ENCODE peak calls at places on chromosomes 3 and 15, in nine cellular contexts. One of them, this sample, is unnamed.
A peak's percentile ranks its signal among the peaks of the same experiment; 100 is the strongest.

GRCh38 chr3:14391033-14391432 is 11.4 kb upstream of the SLC6A6 start:
- DNase-seq in osteoblast: peak; percentile 89
- DNase-seq in BJ: peak; percentile 74
- DNase-seq in choroid plexus epithelial cell: peak; percentile 81
- DNase-seq in GM12865: no peak
- DNase-seq in fibroblast of mammary gland: peak; percentile 72
- DNase-seq in left ventricle myocardium inferior: peak; percentile 35
- DNase-seq in heart right ventricle: no peak
- DNase-seq in upper lobe of right lung: no peak
- DNase-seq in this sample: peak; percentile 57

GRCh38 chr15:74050127-74050526 is 32.2 kb downstream of the GOLGA6A start:
- DNase-seq in osteoblast: peak; percentile 60
- DNase-seq in BJ: no peak
- DNase-seq in choroid plexus epithelial cell: no peak
- DNase-seq in GM12865: no peak
- DNase-seq in fibroblast of mammary gland: no peak
- DNase-seq in left ventricle myocardium inferior: no peak
- DNase-seq in heart right ventricle: no peak
- DNase-seq in upper lobe of right lung: no peak
- DNase-seq in this sample: no peak

GRCh38 chr3:98710008-98710672 is 53.0 kb upstream of the ST3GAL6 start:
- DNase-seq in osteoblast: no peak
- DNase-seq in BJ: no peak
- DNase-seq in choroid plexus epithelial cell: no peak
- DNase-seq in GM12865: no peak
- DNase-seq in fibroblast of mammary gland: no peak
- DNase-seq in left ventricle myocardium inferior: no peak
- DNase-seq in heart right ventricle: peak; percentile 12
- DNase-seq in upper lobe of right lung: no peak
- DNase-seq in this sample: no peak

GRCh38 chr3:123749716-123750115 is 134.4 kb downstream of the MYLK start:
- DNase-seq in osteoblast: peak; percentile 79
- DNase-seq in BJ: peak; percentile 91
- DNase-seq in choroid plexus epithelial cell: peak; percentile 94
- DNase-seq in GM12865: no peak
- DNase-seq in fibroblast of mammary gland: peak; percentile 94
- DNase-seq in left ventricle myocardium inferior: no peak
- DNase-seq in heart right ventricle: no peak
- DNase-seq in upper lobe of right lung: no peak
- DNase-seq in this sample: peak; percentile 86

GRCh38 chr3:12675115-12675810 is 11.3 kb upstream of the RAF1 start:
- DNase-seq in osteoblast: no peak
- DNase-seq in BJ: no peak
- DNase-seq in choroid plexus epithelial cell: no peak
- DNase-seq in GM12865: no peak
- DNase-seq in fibroblast of mammary gland: no peak
- DNase-seq in left ventricle myocardium inferior: no peak
- DNase-seq in heart right ventricle: no peak
- DNase-seq in upper lobe of right lung: peak; percentile 18
- DNase-seq in this sample: no peak

GRCh38 chr3:197798863-197799262 is 7.8 kb downstream of the LRCH3 start:
- DNase-seq in osteoblast: no peak
- DNase-seq in BJ: no peak
- DNase-seq in choroid plexus epithelial cell: no peak
- DNase-seq in GM12865: peak; percentile 78
- DNase-seq in fibroblast of mammary gland: no peak
- DNase-seq in left ventricle myocardium inferior: no peak
- DNase-seq in heart right ventricle: no peak
- DNase-seq in upper lobe of right lung: no peak
- DNase-seq in this sample: no peak

GRCh38 chr3:49020335-49021212 is 1.3 kb upstream of the NDUFAF3 start:
- DNase-seq in osteoblast: peak; percentile 93
- DNase-seq in BJ: no peak
- DNase-seq in choroid plexus epithelial cell: no peak
- DNase-seq in GM12865: peak; percentile 75
- DNase-seq in fibroblast of mammary gland: no peak
- DNase-seq in left ventricle myocardium inferior: peak; percentile 62
- DNase-seq in heart right ventricle: peak; percentile 60
- DNase-seq in upper lobe of right lung: peak; percentile 88
- DNase-seq in this sample: no peak

GRCh38 chr3:89116486-89116885 is 9.1 kb downstream of the EPHA3 start:
- DNase-seq in osteoblast: no peak
- DNase-seq in BJ: peak; percentile 31
- DNase-seq in choroid plexus epithelial cell: no peak
- DNase-seq in GM12865: no peak
- DNase-seq in fibroblast of mammary gland: peak; percentile 8
- DNase-seq in left ventricle myocardium inferior: no peak
- DNase-seq in heart right ventricle: no peak
- DNase-seq in upper lobe of right lung: no peak
- DNase-seq in this sample: no peak

GRCh38 chr3:193791041-193792032 is 198.3 kb downstream of the OPA1 start:
- DNase-seq in osteoblast: no peak
- DNase-seq in BJ: no peak
- DNase-seq in choroid plexus epithelial cell: no peak
- DNase-seq in GM12865: no peak
- DNase-seq in fibroblast of mammary gland: no peak
- DNase-seq in left ventricle myocardium inferior: no peak
- DNase-seq in heart right ventricle: no peak
- DNase-seq in upper lobe of right lung: peak; percentile 81
- DNase-seq in this sample: no peak

GRCh38 chr3:24853685-24854341 is 359.2 kb upstream of the THRB start:
- DNase-seq in osteoblast: no peak
- DNase-seq in BJ: no peak
- DNase-seq in choroid plexus epithelial cell: no peak
- DNase-seq in GM12865: no peak
- DNase-seq in fibroblast of mammary gland: no peak
- DNase-seq in left ventricle myocardium inferior: no peak
- DNase-seq in heart right ventricle: no peak
- DNase-seq in upper lobe of right lung: no peak
- DNase-seq in this sample: no peak

GRCh38 chr3:34256021-34256420 is 457.6 kb downstream of the PDCD6IP start:
- DNase-seq in osteoblast: no peak
- DNase-seq in BJ: no peak
- DNase-seq in choroid plexus epithelial cell: no peak
- DNase-seq in GM12865: no peak
- DNase-seq in fibroblast of mammary gland: no peak
- DNase-seq in left ventricle myocardium inferior: no peak
- DNase-seq in heart right ventricle: no peak
- DNase-seq in upper lobe of right lung: no peak
- DNase-seq in this sample: no peak

GRCh38 chr15:42139596-42139995 is 16.8 kb downstream of the PLA2G4F start:
- DNase-seq in osteoblast: peak; percentile 6
- DNase-seq in BJ: no peak
- DNase-seq in choroid plexus epithelial cell: no peak
- DNase-seq in GM12865: no peak
- DNase-seq in fibroblast of mammary gland: no peak
- DNase-seq in left ventricle myocardium inferior: no peak
- DNase-seq in heart right ventricle: no peak
- DNase-seq in upper lobe of right lung: peak; percentile 61
- DNase-seq in this sample: no peak

GRCh38 chr3:159416854-159417253 is 571.8 kb upstream of the IL12A start:
- DNase-seq in osteoblast: no peak
- DNase-seq in BJ: no peak
- DNase-seq in choroid plexus epithelial cell: peak; percentile 87
- DNase-seq in GM12865: no peak
- DNase-seq in fibroblast of mammary gland: peak; percentile 28
- DNase-seq in left ventricle myocardium inferior: no peak
- DNase-seq in heart right ventricle: no peak
- DNase-seq in upper lobe of right lung: no peak
- DNase-seq in this sample: peak; percentile 7

GRCh38 chr3:176814252-176814651 is 383.0 kb downstream of the TBL1XR1 start:
- DNase-seq in osteoblast: peak; percentile 73
- DNase-seq in BJ: no peak
- DNase-seq in choroid plexus epithelial cell: peak; percentile 78
- DNase-seq in GM12865: peak; percentile 41
- DNase-seq in fibroblast of mammary gland: peak; percentile 35
- DNase-seq in left ventricle myocardium inferior: peak; percentile 38
- DNase-seq in heart right ventricle: peak; percentile 59
- DNase-seq in upper lobe of right lung: no peak
- DNase-seq in this sample: peak; percentile 18

GRCh38 chr3:170858599-170858998 is 11.4 kb downstream of the RPL22L1 start:
- DNase-seq in osteoblast: no peak
- DNase-seq in BJ: no peak
- DNase-seq in choroid plexus epithelial cell: no peak
- DNase-seq in GM12865: no peak
- DNase-seq in fibroblast of mammary gland: no peak
- DNase-seq in left ventricle myocardium inferior: no peak
- DNase-seq in heart right ventricle: no peak
- DNase-seq in upper lobe of right lung: no peak
- DNase-seq in this sample: no peak

GRCh38 chr15:101127503-101128076 is 124.3 kb downstream of the CHSY1 start:
- DNase-seq in osteoblast: peak; percentile 95
- DNase-seq in BJ: no peak
- DNase-seq in choroid plexus epithelial cell: peak; percentile 98
- DNase-seq in GM12865: peak; percentile 87
- DNase-seq in fibroblast of mammary gland: peak; percentile 97
- DNase-seq in left ventricle myocardium inferior: peak; percentile 75
- DNase-seq in heart right ventricle: peak; percentile 86
- DNase-seq in upper lobe of right lung: no peak
- DNase-seq in this sample: peak; percentile 85
- H3K4me3 ChIP-seq in osteoblast: peak overlapping the region; percentile 30
- H3K4me3 ChIP-seq in BJ: no peak overlapping the region
- H3K4me3 ChIP-seq in choroid plexus epithelial cell: no peak overlapping the region
- H3K4me3 ChIP-seq in GM12865: peak overlapping the region; percentile 28
- H3K4me3 ChIP-seq in fibroblast of mammary gland: no peak overlapping the region
- H3K4me3 ChIP-seq in left ventricle myocardium inferior: no peak overlapping the region
- H3K4me3 ChIP-seq in heart right ventricle: no peak overlapping the region
- H3K4me3 ChIP-seq in upper lobe of right lung: no peak overlapping the region
- H3K4me3 ChIP-seq in this sample: no peak overlapping the region

DNA sequence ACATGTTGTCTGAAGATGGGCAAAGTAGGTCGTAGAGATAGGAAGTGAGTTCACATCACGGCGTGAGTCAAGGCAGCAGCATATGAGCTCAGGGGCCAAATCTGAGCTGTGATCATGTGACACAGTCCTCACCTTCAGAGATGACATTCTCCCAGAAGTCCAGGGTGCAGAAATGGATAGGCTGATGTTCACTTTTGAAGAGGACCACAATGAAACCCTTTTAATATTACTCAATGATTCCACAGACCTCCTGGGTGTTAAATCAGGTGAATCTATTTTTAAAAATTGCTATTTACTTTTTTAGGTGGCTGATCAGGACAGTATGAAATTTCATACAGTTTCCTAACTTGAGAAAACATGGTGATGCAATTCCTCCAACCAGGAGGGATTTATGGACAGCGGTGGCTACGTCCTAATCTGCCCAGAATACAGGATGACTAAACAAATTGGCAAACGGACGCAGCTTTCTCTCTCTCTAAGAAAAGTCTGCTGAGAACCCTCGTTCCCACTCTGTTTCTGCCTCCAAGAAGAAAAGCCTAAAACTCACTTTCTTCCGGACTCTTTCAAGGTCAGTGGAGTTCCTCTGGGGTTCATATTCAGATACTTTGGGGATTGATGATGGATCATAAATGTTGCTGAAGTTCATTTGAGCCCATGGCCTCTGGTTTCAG is 34.4 kb downstream of the B3GNT5 start:
- DNase-seq in osteoblast: peak; percentile 91
- DNase-seq in BJ: no peak
- DNase-seq in choroid plexus epithelial cell: peak; percentile 98
- DNase-seq in GM12865: no peak
- DNase-seq in fibroblast of mammary gland: peak; percentile 99
- DNase-seq in left ventricle myocardium inferior: no peak
- DNase-seq in heart right ventricle: no peak
- DNase-seq in upper lobe of right lung: no peak
- DNase-seq in this sample: no peak
- H3K4me3 ChIP-seq in osteoblast: no peak overlapping the region
- H3K4me3 ChIP-seq in BJ: no peak overlapping the region
- H3K4me3 ChIP-seq in choroid plexus epithelial cell: peak overlapping the region; percentile 42
- H3K4me3 ChIP-seq in GM12865: no peak overlapping the region
- H3K4me3 ChIP-seq in fibroblast of mammary gland: peak overlapping the region; percentile 50
- H3K4me3 ChIP-seq in left ventricle myocardium inferior: no peak overlapping the region
- H3K4me3 ChIP-seq in heart right ventricle: no peak overlapping the region
- H3K4me3 ChIP-seq in upper lobe of right lung: no peak overlapping the region
- H3K4me3 ChIP-seq in this sample: no peak overlapping the region

GRCh38 chr3:112132975-112133448 is at the start of gene GCSAM:
- DNase-seq in osteoblast: no peak
- DNase-seq in BJ: no peak
- DNase-seq in choroid plexus epithelial cell: peak; percentile 17
- DNase-seq in GM12865: peak; percentile 98
- DNase-seq in fibroblast of mammary gland: no peak
- DNase-seq in left ventricle myocardium inferior: peak; percentile 35
- DNase-seq in heart right ventricle: peak; percentile 28
- DNase-seq in upper lobe of right lung: no peak
- DNase-seq in this sample: no peak

GRCh38 chr3:112132554-112132953 is 494 bp downstream of the GCSAM start:
- DNase-seq in osteoblast: no peak
- DNase-seq in BJ: no peak
- DNase-seq in choroid plexus epithelial cell: no peak
- DNase-seq in GM12865: peak; percentile 68
- DNase-seq in fibroblast of mammary gland: no peak
- DNase-seq in left ventricle myocardium inferior: no peak
- DNase-seq in heart right ventricle: no peak
- DNase-seq in upper lobe of right lung: no peak
- DNase-seq in this sample: no peak

GRCh38 chr3:112132088-112132487 is 960 bp downstream of the GCSAM start:
- DNase-seq in osteoblast: no peak
- DNase-seq in BJ: no peak
- DNase-seq in choroid plexus epithelial cell: no peak
- DNase-seq in GM12865: peak; percentile 44
- DNase-seq in fibroblast of mammary gland: no peak
- DNase-seq in left ventricle myocardium inferior: no peak
- DNase-seq in heart right ventricle: no peak
- DNase-seq in upper lobe of right lung: no peak
- DNase-seq in this sample: no peak

GRCh38 chr3:112134335-112135124 is 1.5 kb upstream of the GCSAM start:
- DNase-seq in osteoblast: no peak
- DNase-seq in BJ: no peak
- DNase-seq in choroid plexus epithelial cell: peak; percentile 48
- DNase-seq in GM12865: peak; percentile 72
- DNase-seq in fibroblast of mammary gland: peak; percentile 6
- DNase-seq in left ventricle myocardium inferior: no peak
- DNase-seq in heart right ventricle: no peak
- DNase-seq in upper lobe of right lung: no peak
- DNase-seq in this sample: no peak

GRCh38 chr3:112133606-112134334 is 722 bp upstream of the GCSAM start:
- DNase-seq in osteoblast: no peak
- DNase-seq in BJ: no peak
- DNase-seq in choroid plexus epithelial cell: no peak
- DNase-seq in GM12865: peak; percentile 69
- DNase-seq in fibroblast of mammary gland: no peak
- DNase-seq in left ventricle myocardium inferior: no peak
- DNase-seq in heart right ventricle: no peak
- DNase-seq in upper lobe of right lung: no peak
- DNase-seq in this sample: no peak
- H3K4me3 ChIP-seq in osteoblast: no peak overlapping the region
- H3K4me3 ChIP-seq in BJ: no peak overlapping the region
- H3K4me3 ChIP-seq in choroid plexus epithelial cell: no peak overlapping the region
- H3K4me3 ChIP-seq in GM12865: peak overlapping the region; percentile 90
- H3K4me3 ChIP-seq in fibroblast of mammary gland: no peak overlapping the region
- H3K4me3 ChIP-seq in left ventricle myocardium inferior: no peak overlapping the region
- H3K4me3 ChIP-seq in heart right ventricle: no peak overlapping the region
- H3K4me3 ChIP-seq in upper lobe of right lung: no peak overlapping the region
- H3K4me3 ChIP-seq in this sample: no peak overlapping the region

DNA sequence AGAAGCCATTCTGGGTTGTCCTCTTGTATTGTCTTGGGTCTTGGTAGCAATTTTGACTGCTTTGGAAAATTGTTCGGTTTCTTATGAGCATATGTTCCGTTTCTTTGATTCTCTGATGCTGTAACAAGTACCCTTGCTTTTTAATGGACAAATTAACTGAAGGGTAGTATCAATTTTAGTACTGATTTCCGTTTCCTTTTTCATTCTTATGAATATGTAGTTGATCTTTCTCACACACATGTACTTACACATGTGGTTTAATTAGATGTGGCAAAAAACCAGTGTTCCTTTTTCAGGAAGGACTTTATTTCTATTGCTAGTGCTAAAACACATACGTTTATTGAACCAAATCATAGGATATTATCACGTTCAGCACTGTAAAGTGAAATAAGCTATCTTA is 119.1 kb downstream of the TCF12 start:
- DNase-seq in osteoblast: no peak
- DNase-seq in BJ: no peak
- DNase-seq in choroid plexus epithelial cell: no peak
- DNase-seq in GM12865: peak; percentile 3
- DNase-seq in fibroblast of mammary gland: no peak
- DNase-seq in left ventricle myocardium inferior: no peak
- DNase-seq in heart right ventricle: no peak
- DNase-seq in upper lobe of right lung: no peak
- DNase-seq in this sample: no peak
- H3K4me3 ChIP-seq in osteoblast: no peak overlapping the region
- H3K4me3 ChIP-seq in BJ: no peak overlapping the region
- H3K4me3 ChIP-seq in choroid plexus epithelial cell: no peak overlapping the region
- H3K4me3 ChIP-seq in GM12865: no peak overlapping the region
- H3K4me3 ChIP-seq in fibroblast of mammary gland: no peak overlapping the region
- H3K4me3 ChIP-seq in left ventricle myocardium inferior: no peak overlapping the region
- H3K4me3 ChIP-seq in heart right ventricle: no peak overlapping the region
- H3K4me3 ChIP-seq in upper lobe of right lung: no peak overlapping the region
- H3K4me3 ChIP-seq in this sample: no peak overlapping the region

This sample was measured in AG04450.